ENCODE peak calls at places on chromosomes 16 and 17, in ten cellular contexts. One of them, this sample, is unnamed.

GRCh38 chr16:30774367-30775130 is 12.4 kb downstream of the RNF40 start:
- DNase-seq in RCC 7860: peak; percentile 21
- DNase-seq in progenitor cell of endocrine pancreas: no peak
- DNase-seq in kidney glomerular epithelial cell: no peak
- DNase-seq in activated CD8-positive, alpha-beta T cell treated with anti-CD3 and anti-CD28 coated beads for 36 hours: no peak
- DNase-seq in ovary: no peak
- DNase-seq in hippocampal formation: no peak
- DNase-seq in SHP77: no peak
- DNase-seq in GM03348: peak; percentile 24
- DNase-seq in SK-MEL-5: no peak
- DNase-seq in this sample: no peak

GRCh38 chr16:63904182-63904581 is 1217.7 kb downstream of the CDH11 start:
- DNase-seq in RCC 7860: no peak
- DNase-seq in progenitor cell of endocrine pancreas: no peak
- DNase-seq in kidney glomerular epithelial cell: no peak
- DNase-seq in activated CD8-positive, alpha-beta T cell treated with anti-CD3 and anti-CD28 coated beads for 36 hours: no peak
- DNase-seq in ovary: no peak
- DNase-seq in hippocampal formation: no peak
- DNase-seq in SHP77: no peak
- DNase-seq in GM03348: no peak
- DNase-seq in SK-MEL-5: no peak
- DNase-seq in this sample: no peak

GRCh38 chr16:88619859-88620655 is 18.3 kb upstream of the IL17C start:
- DNase-seq in RCC 7860: no peak
- DNase-seq in progenitor cell of endocrine pancreas: no peak
- DNase-seq in kidney glomerular epithelial cell: no peak
- DNase-seq in activated CD8-positive, alpha-beta T cell treated with anti-CD3 and anti-CD28 coated beads for 36 hours: peak; percentile 83
- DNase-seq in ovary: no peak
- DNase-seq in hippocampal formation: no peak
- DNase-seq in SHP77: no peak
- DNase-seq in GM03348: no peak
- DNase-seq in SK-MEL-5: no peak
- DNase-seq in this sample: no peak

GRCh38 chr17:73719588-73720071 is 75.4 kb upstream of the SDK2 start:
- DNase-seq in RCC 7860: no peak
- DNase-seq in progenitor cell of endocrine pancreas: no peak
- DNase-seq in kidney glomerular epithelial cell: no peak
- DNase-seq in activated CD8-positive, alpha-beta T cell treated with anti-CD3 and anti-CD28 coated beads for 36 hours: no peak
- DNase-seq in ovary: no peak
- DNase-seq in hippocampal formation: peak; percentile 85
- DNase-seq in SHP77: peak; percentile 90
- DNase-seq in GM03348: no peak
- DNase-seq in SK-MEL-5: peak; percentile 69
- DNase-seq in this sample: no peak

GRCh38 chr16:85440744-85441143 is 172.4 kb upstream of the GSE1 start:
- DNase-seq in RCC 7860: no peak
- DNase-seq in progenitor cell of endocrine pancreas: no peak
- DNase-seq in kidney glomerular epithelial cell: no peak
- DNase-seq in activated CD8-positive, alpha-beta T cell treated with anti-CD3 and anti-CD28 coated beads for 36 hours: no peak
- DNase-seq in ovary: no peak
- DNase-seq in hippocampal formation: no peak
- DNase-seq in SHP77: no peak
- DNase-seq in GM03348: no peak
- DNase-seq in SK-MEL-5: no peak
- DNase-seq in this sample: no peak

GRCh38 chr17:58172369-58173071 is 5.7 kb downstream of the OR4D2 start:
- DNase-seq in RCC 7860: peak; percentile 23
- DNase-seq in progenitor cell of endocrine pancreas: no peak
- DNase-seq in kidney glomerular epithelial cell: no peak
- DNase-seq in activated CD8-positive, alpha-beta T cell treated with anti-CD3 and anti-CD28 coated beads for 36 hours: peak; percentile 69
- DNase-seq in ovary: no peak
- DNase-seq in hippocampal formation: no peak
- DNase-seq in SHP77: peak; percentile 33
- DNase-seq in GM03348: no peak
- DNase-seq in SK-MEL-5: peak; percentile 84
- DNase-seq in this sample: peak; percentile 31

GRCh38 chr17:66466933-66467367 is 164.5 kb downstream of the PRKCA start:
- DNase-seq in RCC 7860: peak; percentile 100
- DNase-seq in progenitor cell of endocrine pancreas: no peak
- DNase-seq in kidney glomerular epithelial cell: peak; percentile 98
- DNase-seq in activated CD8-positive, alpha-beta T cell treated with anti-CD3 and anti-CD28 coated beads for 36 hours: peak; percentile 80
- DNase-seq in ovary: no peak
- DNase-seq in hippocampal formation: no peak
- DNase-seq in SHP77: no peak
- DNase-seq in GM03348: peak; percentile 91
- DNase-seq in SK-MEL-5: peak; percentile 69
- DNase-seq in this sample: peak; percentile 99

GRCh38 chr16:28575446-28576109 is 21.3 kb downstream of the SULT1A2 start:
- DNase-seq in RCC 7860: no peak
- DNase-seq in progenitor cell of endocrine pancreas: no peak
- DNase-seq in kidney glomerular epithelial cell: no peak
- DNase-seq in activated CD8-positive, alpha-beta T cell treated with anti-CD3 and anti-CD28 coated beads for 36 hours: no peak
- DNase-seq in ovary: no peak
- DNase-seq in hippocampal formation: no peak
- DNase-seq in SHP77: no peak
- DNase-seq in GM03348: no peak
- DNase-seq in SK-MEL-5: no peak
- DNase-seq in this sample: no peak

GRCh38 chr16:75065149-75065807 is 51.3 kb downstream of the LDHD start:
- DNase-seq in RCC 7860: no peak
- DNase-seq in progenitor cell of endocrine pancreas: no peak
- DNase-seq in kidney glomerular epithelial cell: no peak
- DNase-seq in activated CD8-positive, alpha-beta T cell treated with anti-CD3 and anti-CD28 coated beads for 36 hours: peak; percentile 65
- DNase-seq in ovary: no peak
- DNase-seq in hippocampal formation: no peak
- DNase-seq in SHP77: no peak
- DNase-seq in GM03348: no peak
- DNase-seq in SK-MEL-5: no peak
- DNase-seq in this sample: no peak

GRCh38 chr16:19328364-19328763 is 42.8 kb downstream of the CLEC19A start:
- DNase-seq in RCC 7860: no peak
- DNase-seq in progenitor cell of endocrine pancreas: no peak
- DNase-seq in kidney glomerular epithelial cell: no peak
- DNase-seq in activated CD8-positive, alpha-beta T cell treated with anti-CD3 and anti-CD28 coated beads for 36 hours: no peak
- DNase-seq in ovary: no peak
- DNase-seq in hippocampal formation: no peak
- DNase-seq in SHP77: no peak
- DNase-seq in GM03348: no peak
- DNase-seq in SK-MEL-5: no peak
- DNase-seq in this sample: no peak

GRCh38 chr16:76389126-76389525 is 111.9 kb downstream of the CNTNAP4 start:
- DNase-seq in RCC 7860: no peak
- DNase-seq in progenitor cell of endocrine pancreas: no peak
- DNase-seq in kidney glomerular epithelial cell: no peak
- DNase-seq in activated CD8-positive, alpha-beta T cell treated with anti-CD3 and anti-CD28 coated beads for 36 hours: no peak
- DNase-seq in ovary: no peak
- DNase-seq in hippocampal formation: no peak
- DNase-seq in SHP77: no peak
- DNase-seq in GM03348: no peak
- DNase-seq in SK-MEL-5: no peak
- DNase-seq in this sample: no peak

GRCh38 chr17:6603746-6604325 is 36.7 kb downstream of the KIAA0753 start:
- DNase-seq in RCC 7860: no peak
- DNase-seq in progenitor cell of endocrine pancreas: no peak
- DNase-seq in kidney glomerular epithelial cell: no peak
- DNase-seq in activated CD8-positive, alpha-beta T cell treated with anti-CD3 and anti-CD28 coated beads for 36 hours: no peak
- DNase-seq in ovary: peak; percentile 58
- DNase-seq in hippocampal formation: no peak
- DNase-seq in SHP77: no peak
- DNase-seq in GM03348: no peak
- DNase-seq in SK-MEL-5: peak; percentile 6
- DNase-seq in this sample: peak; percentile 11

GRCh38 chr17:3879591-3880417 is 13.0 kb downstream of the CAMKK1 start:
- DNase-seq in RCC 7860: no peak
- DNase-seq in progenitor cell of endocrine pancreas: no peak
- DNase-seq in kidney glomerular epithelial cell: no peak
- DNase-seq in activated CD8-positive, alpha-beta T cell treated with anti-CD3 and anti-CD28 coated beads for 36 hours: no peak
- DNase-seq in ovary: peak; percentile 21
- DNase-seq in hippocampal formation: no peak
- DNase-seq in SHP77: no peak
- DNase-seq in GM03348: no peak
- DNase-seq in SK-MEL-5: no peak
- DNase-seq in this sample: no peak

GRCh38 chr16:84072014-84072413 is 29.4 kb upstream of the SLC38A8 start:
- DNase-seq in RCC 7860: no peak
- DNase-seq in progenitor cell of endocrine pancreas: no peak
- DNase-seq in kidney glomerular epithelial cell: no peak
- DNase-seq in activated CD8-positive, alpha-beta T cell treated with anti-CD3 and anti-CD28 coated beads for 36 hours: no peak
- DNase-seq in ovary: no peak
- DNase-seq in hippocampal formation: no peak
- DNase-seq in SHP77: no peak
- DNase-seq in GM03348: no peak
- DNase-seq in SK-MEL-5: no peak
- DNase-seq in this sample: peak; percentile 80

GRCh38 chr17:37744961-37745800 is at the start of gene HNF1B:
- DNase-seq in RCC 7860: peak; percentile 71
- DNase-seq in progenitor cell of endocrine pancreas: peak; percentile 58
- DNase-seq in kidney glomerular epithelial cell: peak; percentile 84
- DNase-seq in activated CD8-positive, alpha-beta T cell treated with anti-CD3 and anti-CD28 coated beads for 36 hours: peak; percentile 55
- DNase-seq in ovary: no peak
- DNase-seq in hippocampal formation: no peak
- DNase-seq in SHP77: no peak
- DNase-seq in GM03348: no peak
- DNase-seq in SK-MEL-5: no peak
- DNase-seq in this sample: no peak

GRCh38 chr17:78716814-78717393 is 65.2 kb downstream of the CYTH1 start:
- DNase-seq in RCC 7860: no peak
- DNase-seq in progenitor cell of endocrine pancreas: no peak
- DNase-seq in kidney glomerular epithelial cell: no peak
- DNase-seq in activated CD8-positive, alpha-beta T cell treated with anti-CD3 and anti-CD28 coated beads for 36 hours: peak; percentile 61
- DNase-seq in ovary: peak; percentile 67
- DNase-seq in hippocampal formation: peak; percentile 93
- DNase-seq in SHP77: peak; percentile 77
- DNase-seq in GM03348: peak; percentile 80
- DNase-seq in SK-MEL-5: peak; percentile 88
- DNase-seq in this sample: peak; percentile 50

GRCh38 chr16:88464447-88465318 is 11.6 kb downstream of the ZFPM1 start:
- DNase-seq in RCC 7860: no peak
- DNase-seq in progenitor cell of endocrine pancreas: no peak
- DNase-seq in kidney glomerular epithelial cell: no peak
- DNase-seq in activated CD8-positive, alpha-beta T cell treated with anti-CD3 and anti-CD28 coated beads for 36 hours: no peak
- DNase-seq in ovary: no peak
- DNase-seq in hippocampal formation: no peak
- DNase-seq in SHP77: no peak
- DNase-seq in GM03348: no peak
- DNase-seq in SK-MEL-5: no peak
- DNase-seq in this sample: no peak

GRCh38 chr17:41537990-41538389 is 9.9 kb upstream of the KRT19 start:
- DNase-seq in RCC 7860: no peak
- DNase-seq in progenitor cell of endocrine pancreas: no peak
- DNase-seq in kidney glomerular epithelial cell: no peak
- DNase-seq in activated CD8-positive, alpha-beta T cell treated with anti-CD3 and anti-CD28 coated beads for 36 hours: no peak
- DNase-seq in ovary: no peak
- DNase-seq in hippocampal formation: no peak
- DNase-seq in SHP77: no peak
- DNase-seq in GM03348: no peak
- DNase-seq in SK-MEL-5: no peak
- DNase-seq in this sample: no peak

GRCh38 chr17:6686026-6686425 is 27.1 kb downstream of the SLC13A5 start:
- DNase-seq in RCC 7860: no peak
- DNase-seq in progenitor cell of endocrine pancreas: no peak
- DNase-seq in kidney glomerular epithelial cell: no peak
- DNase-seq in activated CD8-positive, alpha-beta T cell treated with anti-CD3 and anti-CD28 coated beads for 36 hours: no peak
- DNase-seq in ovary: no peak
- DNase-seq in hippocampal formation: no peak
- DNase-seq in SHP77: no peak
- DNase-seq in GM03348: no peak
- DNase-seq in SK-MEL-5: no peak
- DNase-seq in this sample: no peak

GRCh38 chr17:30225112-30225511 is 10.4 kb downstream of the SLC6A4 start:
- DNase-seq in RCC 7860: no peak
- DNase-seq in progenitor cell of endocrine pancreas: no peak
- DNase-seq in kidney glomerular epithelial cell: no peak
- DNase-seq in activated CD8-positive, alpha-beta T cell treated with anti-CD3 and anti-CD28 coated beads for 36 hours: no peak
- DNase-seq in ovary: no peak
- DNase-seq in hippocampal formation: no peak
- DNase-seq in SHP77: no peak
- DNase-seq in GM03348: no peak
- DNase-seq in SK-MEL-5: no peak
- DNase-seq in this sample: no peak

GRCh38 chr16:5639531-5639930 is 541.9 kb upstream of the EEF2KMT start:
- DNase-seq in RCC 7860: no peak
- DNase-seq in progenitor cell of endocrine pancreas: no peak
- DNase-seq in kidney glomerular epithelial cell: no peak
- DNase-seq in activated CD8-positive, alpha-beta T cell treated with anti-CD3 and anti-CD28 coated beads for 36 hours: no peak
- DNase-seq in ovary: no peak
- DNase-seq in hippocampal formation: no peak
- DNase-seq in SHP77: no peak
- DNase-seq in GM03348: no peak
- DNase-seq in SK-MEL-5: no peak
- DNase-seq in this sample: no peak

GRCh38 chr16:84611041-84611440 is 6.8 kb downstream of the COTL1 start:
- DNase-seq in RCC 7860: no peak
- DNase-seq in progenitor cell of endocrine pancreas: no peak
- DNase-seq in kidney glomerular epithelial cell: no peak
- DNase-seq in activated CD8-positive, alpha-beta T cell treated with anti-CD3 and anti-CD28 coated beads for 36 hours: no peak
- DNase-seq in ovary: no peak
- DNase-seq in hippocampal formation: peak; percentile 18
- DNase-seq in SHP77: no peak
- DNase-seq in GM03348: peak; percentile 48
- DNase-seq in SK-MEL-5: no peak
- DNase-seq in this sample: no peak

GRCh38 chr17:40086150-40087044 is 14.0 kb downstream of the NR1D1 start:
- DNase-seq in RCC 7860: no peak
- DNase-seq in progenitor cell of endocrine pancreas: peak; percentile 53
- DNase-seq in kidney glomerular epithelial cell: peak; percentile 20
- DNase-seq in activated CD8-positive, alpha-beta T cell treated with anti-CD3 and anti-CD28 coated beads for 36 hours: peak; percentile 71
- DNase-seq in ovary: peak; percentile 66
- DNase-seq in hippocampal formation: no peak
- DNase-seq in SHP77: peak; percentile 48
- DNase-seq in GM03348: peak; percentile 78
- DNase-seq in SK-MEL-5: peak; percentile 70
- DNase-seq in this sample: no peak

GRCh38 chr16:593406-593805 is 3.5 kb downstream of the RAB40C start:
- DNase-seq in RCC 7860: no peak
- DNase-seq in progenitor cell of endocrine pancreas: no peak
- DNase-seq in kidney glomerular epithelial cell: no peak
- DNase-seq in activated CD8-positive, alpha-beta T cell treated with anti-CD3 and anti-CD28 coated beads for 36 hours: no peak
- DNase-seq in ovary: no peak
- DNase-seq in hippocampal formation: no peak
- DNase-seq in SHP77: peak; percentile 41
- DNase-seq in GM03348: no peak
- DNase-seq in SK-MEL-5: no peak
- DNase-seq in this sample: no peak

GRCh38 chr17:36475346-36475970 is 11.0 kb upstream of the ZNHIT3 start:
- DNase-seq in RCC 7860: no peak
- DNase-seq in progenitor cell of endocrine pancreas: no peak
- DNase-seq in kidney glomerular epithelial cell: no peak
- DNase-seq in activated CD8-positive, alpha-beta T cell treated with anti-CD3 and anti-CD28 coated beads for 36 hours: no peak
- DNase-seq in ovary: no peak
- DNase-seq in hippocampal formation: peak; percentile 4
- DNase-seq in SHP77: peak; percentile 5
- DNase-seq in GM03348: no peak
- DNase-seq in SK-MEL-5: no peak
- DNase-seq in this sample: no peak

GRCh38 chr17:41394254-41395016 is 3.0 kb downstream of the KRT31 start:
- DNase-seq in RCC 7860: peak; percentile 37
- DNase-seq in progenitor cell of endocrine pancreas: no peak
- DNase-seq in kidney glomerular epithelial cell: peak; percentile 7
- DNase-seq in activated CD8-positive, alpha-beta T cell treated with anti-CD3 and anti-CD28 coated beads for 36 hours: no peak
- DNase-seq in ovary: no peak
- DNase-seq in hippocampal formation: no peak
- DNase-seq in SHP77: no peak
- DNase-seq in GM03348: no peak
- DNase-seq in SK-MEL-5: no peak
- DNase-seq in this sample: no peak

GRCh38 chr17:79659376-79659775 is 48.5 kb upstream of the RBFOX3 start:
- DNase-seq in RCC 7860: no peak
- DNase-seq in progenitor cell of endocrine pancreas: peak; percentile 2
- DNase-seq in kidney glomerular epithelial cell: no peak
- DNase-seq in activated CD8-positive, alpha-beta T cell treated with anti-CD3 and anti-CD28 coated beads for 36 hours: no peak
- DNase-seq in ovary: no peak
- DNase-seq in hippocampal formation: no peak
- DNase-seq in SHP77: peak; percentile 10
- DNase-seq in GM03348: no peak
- DNase-seq in SK-MEL-5: no peak
- DNase-seq in this sample: no peak